ENCODE peak calls at places on chromosomes 4 and X, in seven cellular contexts. One of them, this sample, is unnamed.
A peak's percentile ranks its signal among the peaks of the same experiment; 100 is the strongest.

GRCh38 chrX:45959567-45959966 is 585.7 kb downstream of the ZNF674 start:
- DNase-seq in HCT116: no peak
- DNase-seq in GM23338: no peak
- DNase-seq in MM.1S: no peak
- DNase-seq in GM23248: no peak
- DNase-seq in PC-3: no peak
- DNase-seq in hepatocyte: no peak
- DNase-seq in this sample: no peak

GRCh38 chrX:136063340-136064079 is 78.3 kb downstream of the SLC9A6 start:
- DNase-seq in HCT116: no peak
- DNase-seq in GM23338: no peak
- DNase-seq in MM.1S: no peak
- DNase-seq in GM23248: peak; percentile 42
- DNase-seq in PC-3: peak; percentile 48
- DNase-seq in hepatocyte: no peak
- DNase-seq in this sample: no peak

GRCh38 chr4:2858451-2859217 is 15.0 kb downstream of the ADD1 start:
- DNase-seq in HCT116: no peak
- DNase-seq in GM23338: no peak
- DNase-seq in MM.1S: no peak
- DNase-seq in GM23248: peak; percentile 67
- DNase-seq in PC-3: no peak
- DNase-seq in hepatocyte: no peak
- DNase-seq in this sample: no peak

GRCh38 chr4:151801547-151802516 is 41.0 kb upstream of the GATB start:
- DNase-seq in HCT116: peak; percentile 51
- DNase-seq in GM23338: peak; percentile 87
- DNase-seq in MM.1S: peak; percentile 56
- DNase-seq in GM23248: peak; percentile 64
- DNase-seq in PC-3: peak; percentile 56
- DNase-seq in hepatocyte: peak; percentile 57
- DNase-seq in this sample: peak; percentile 45

GRCh38 chrX:66000628-66001275 is 39.1 kb downstream of the VSIG4 start:
- DNase-seq in HCT116: no peak
- DNase-seq in GM23338: no peak
- DNase-seq in MM.1S: peak; percentile 52
- DNase-seq in GM23248: no peak
- DNase-seq in PC-3: no peak
- DNase-seq in hepatocyte: no peak
- DNase-seq in this sample: no peak

GRCh38 chr4:98928131-98928504 is 815 bp downstream of the EIF4E start:
- DNase-seq in HCT116: peak; percentile 64
- DNase-seq in GM23338: peak; percentile 94
- DNase-seq in MM.1S: peak; percentile 68
- DNase-seq in GM23248: peak; percentile 92
- DNase-seq in PC-3: peak; percentile 57
- DNase-seq in hepatocyte: peak; percentile 89
- DNase-seq in this sample: peak; percentile 69

GRCh38 chr4:10608501-10609219 is 75.9 kb downstream of the CLNK start:
- DNase-seq in HCT116: no peak
- DNase-seq in GM23338: no peak
- DNase-seq in MM.1S: no peak
- DNase-seq in GM23248: no peak
- DNase-seq in PC-3: no peak
- DNase-seq in hepatocyte: no peak
- DNase-seq in this sample: no peak

GRCh38 chr4:3830774-3831528 is 64.8 kb downstream of the ADRA2C start:
- DNase-seq in HCT116: no peak
- DNase-seq in GM23338: no peak
- DNase-seq in MM.1S: no peak
- DNase-seq in GM23248: no peak
- DNase-seq in PC-3: no peak
- DNase-seq in hepatocyte: no peak
- DNase-seq in this sample: no peak

GRCh38 chr4:8639777-8640720 is 47.5 kb downstream of the CPZ start:
- DNase-seq in HCT116: no peak
- DNase-seq in GM23338: no peak
- DNase-seq in MM.1S: no peak
- DNase-seq in GM23248: no peak
- DNase-seq in PC-3: no peak
- DNase-seq in hepatocyte: no peak
- DNase-seq in this sample: no peak

GRCh38 chr4:185892165-185892564 is 80.2 kb upstream of the SORBS2 start:
- DNase-seq in HCT116: no peak
- DNase-seq in GM23338: no peak
- DNase-seq in MM.1S: no peak
- DNase-seq in GM23248: no peak
- DNase-seq in PC-3: no peak
- DNase-seq in hepatocyte: no peak
- DNase-seq in this sample: no peak

GRCh38 chrX:131802836-131803626 is 220.1 kb upstream of the STK26 start:
- DNase-seq in HCT116: no peak
- DNase-seq in GM23338: peak; percentile 55
- DNase-seq in MM.1S: peak; percentile 91
- DNase-seq in GM23248: no peak
- DNase-seq in PC-3: peak; percentile 63
- DNase-seq in hepatocyte: no peak
- DNase-seq in this sample: no peak

DNA sequence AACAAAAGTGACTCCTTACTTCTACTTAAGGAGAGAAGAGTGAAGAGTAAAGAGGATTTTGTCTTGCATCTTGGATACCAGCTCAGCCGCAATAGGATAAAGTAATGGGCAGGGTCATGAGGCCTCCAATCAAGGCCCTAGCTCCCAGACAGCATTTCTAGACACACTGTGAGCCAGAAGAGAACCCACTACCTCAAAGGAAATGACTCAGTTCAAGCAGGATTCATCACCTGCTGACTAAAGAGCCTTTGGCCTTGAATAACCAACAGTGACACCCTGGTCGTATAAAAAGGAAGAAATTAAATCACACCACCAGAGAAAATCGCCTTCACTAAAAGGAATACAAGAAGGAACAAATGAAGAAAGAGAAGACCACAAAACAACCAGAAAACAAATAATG is 416.1 kb downstream of the PCDH18 start:
- DNase-seq in HCT116: no peak
- DNase-seq in GM23338: no peak
- DNase-seq in MM.1S: no peak
- DNase-seq in GM23248: no peak
- DNase-seq in PC-3: peak; percentile 42
- DNase-seq in hepatocyte: no peak
- DNase-seq in this sample: no peak
- H3K9me2 ChIP-seq in HCT116: no peaks in the 10 kb centered on the region
- H3K9me2 ChIP-seq in GM23338: no peaks in the 10 kb centered on the region
- H3K9me2 ChIP-seq in MM.1S: no peaks in the 10 kb centered on the region
- H3K9me2 ChIP-seq in GM23248: no peaks in the 10 kb centered on the region
- H3K9me2 ChIP-seq in PC-3: no peaks in the 10 kb centered on the region
- H3K9me2 ChIP-seq in hepatocyte: no peaks in the 10 kb centered on the region
- H3K9me2 ChIP-seq in this sample: no peaks in the 10 kb centered on the region

GRCh38 chrX:118872102-118872566 is 48.5 kb downstream of the ZCCHC12 start:
- DNase-seq in HCT116: no peak
- DNase-seq in GM23338: no peak
- DNase-seq in MM.1S: no peak
- DNase-seq in GM23248: peak; percentile 63
- DNase-seq in PC-3: peak; percentile 77
- DNase-seq in hepatocyte: no peak
- DNase-seq in this sample: peak; percentile 57
- TF ChIP-seq EZH2 in HCT116: no peak
- TF ChIP-seq EZH2 in GM23338: no peak
- TF ChIP-seq EZH2 in MM.1S: no peak
- TF ChIP-seq EZH2 in GM23248: no peak
- TF ChIP-seq EZH2 in PC-3: no peak
- TF ChIP-seq EZH2 in hepatocyte: no peak
- TF ChIP-seq EZH2 in this sample: no peak

DNA sequence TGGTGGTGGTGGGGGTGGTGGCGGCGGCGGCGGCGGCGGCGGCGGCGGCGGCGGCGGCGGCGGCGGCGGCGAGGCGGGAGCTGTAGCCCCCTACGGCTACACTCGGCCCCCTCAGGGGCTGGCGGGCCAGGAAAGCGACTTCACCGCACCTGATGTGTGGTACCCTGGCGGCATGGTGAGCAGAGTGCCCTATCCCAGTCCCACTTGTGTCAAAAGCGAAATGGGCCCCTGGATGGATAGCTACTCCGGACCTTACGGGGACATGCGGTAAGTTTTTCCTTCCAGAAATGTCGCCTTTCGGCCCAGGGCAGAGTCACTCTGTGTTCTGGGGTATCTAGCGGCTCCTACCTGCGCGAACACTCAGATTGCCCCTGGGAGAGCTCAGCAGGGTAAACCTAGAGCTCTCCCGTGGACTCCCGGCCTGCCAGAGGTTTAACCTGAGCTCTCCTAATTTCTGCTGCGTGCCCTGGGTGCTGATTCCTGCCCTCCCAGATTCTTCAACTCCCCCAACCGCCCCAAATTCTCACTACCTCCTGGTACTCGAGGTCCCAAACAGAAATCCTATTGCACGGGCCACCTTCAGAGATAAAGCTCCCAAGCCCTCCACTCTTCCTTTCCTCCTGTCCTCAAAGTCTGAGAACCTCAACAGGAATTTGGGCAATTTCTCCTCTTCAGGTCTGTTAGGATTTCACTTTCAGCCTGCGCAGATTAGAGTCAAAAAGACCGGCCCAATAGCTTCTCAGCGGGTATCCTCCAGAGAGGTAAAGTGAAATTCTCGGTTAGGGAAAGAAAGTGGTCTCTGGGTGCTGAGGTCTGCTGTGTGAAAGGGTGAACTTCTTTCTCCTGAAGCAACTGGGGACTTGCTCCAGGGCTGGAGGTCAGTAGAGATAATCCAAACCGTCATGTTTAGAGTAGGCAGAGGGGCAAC is 2.9 kb downstream of the AR start:
- DNase-seq in HCT116: no peak
- DNase-seq in GM23338: peak; percentile 45
- DNase-seq in MM.1S: no peak
- DNase-seq in GM23248: peak; percentile 34
- DNase-seq in PC-3: no peak
- DNase-seq in hepatocyte: no peak
- DNase-seq in this sample: no peak
- H3K9me2 ChIP-seq in HCT116: no peaks in the 10 kb centered on the region
- H3K9me2 ChIP-seq in GM23338: no peaks in the 10 kb centered on the region
- H3K9me2 ChIP-seq in MM.1S: no peaks in the 10 kb centered on the region
- H3K9me2 ChIP-seq in GM23248: no peaks in the 10 kb centered on the region
- H3K9me2 ChIP-seq in PC-3: no peaks in the 10 kb centered on the region
- H3K9me2 ChIP-seq in hepatocyte: no peaks in the 10 kb centered on the region
- H3K9me2 ChIP-seq in this sample: no peaks in the 10 kb centered on the region

DNA sequence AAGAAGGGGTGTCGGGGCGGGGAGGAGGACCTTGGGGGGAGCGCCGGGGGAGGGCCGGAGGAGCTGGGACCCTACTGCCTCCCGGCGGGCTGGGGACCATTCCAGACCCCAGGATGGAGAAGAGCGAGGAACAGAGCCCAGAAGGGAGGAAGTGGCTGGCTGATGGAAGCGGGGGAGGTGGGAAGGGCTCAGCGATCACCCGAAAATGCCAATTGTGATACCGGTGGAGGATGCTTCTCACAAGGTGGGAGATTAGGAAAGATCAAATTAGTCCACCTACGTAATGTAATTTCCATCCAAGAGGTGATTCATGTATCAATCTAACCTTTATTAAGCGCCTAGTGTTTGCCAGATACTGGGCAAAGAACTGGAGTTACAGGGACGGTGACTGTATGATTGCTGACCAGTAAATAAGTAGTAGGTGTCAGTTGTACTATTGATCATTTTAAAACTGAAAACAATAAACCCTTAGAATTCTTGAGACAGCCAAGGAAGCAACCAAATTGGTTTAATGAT is 456 bp upstream of the RAI2 start:
- DNase-seq in HCT116: no peak
- DNase-seq in GM23338: peak; percentile 27
- DNase-seq in MM.1S: no peak
- DNase-seq in GM23248: no peak
- DNase-seq in PC-3: no peak
- DNase-seq in hepatocyte: no peak
- DNase-seq in this sample: no peak
- TF ChIP-seq EZH2 in HCT116: no peak
- TF ChIP-seq EZH2 in GM23338: no peak
- TF ChIP-seq EZH2 in MM.1S: no peak
- TF ChIP-seq EZH2 in GM23248: peak; percentile 35
- TF ChIP-seq EZH2 in PC-3: no peak
- TF ChIP-seq EZH2 in hepatocyte: no peak
- TF ChIP-seq EZH2 in this sample: no peak

GRCh38 chr4:109334129-109334528 is 31.7 kb upstream of the COL25A1 start:
- DNase-seq in HCT116: no peak
- DNase-seq in GM23338: no peak
- DNase-seq in MM.1S: no peak
- DNase-seq in GM23248: no peak
- DNase-seq in PC-3: no peak
- DNase-seq in hepatocyte: no peak
- DNase-seq in this sample: no peak

GRCh38 chr4:109332926-109333464 is 30.5 kb upstream of the COL25A1 start:
- DNase-seq in HCT116: no peak
- DNase-seq in GM23338: peak; percentile 83
- DNase-seq in MM.1S: no peak
- DNase-seq in GM23248: peak; percentile 14
- DNase-seq in PC-3: no peak
- DNase-seq in hepatocyte: no peak
- DNase-seq in this sample: no peak

DNA sequence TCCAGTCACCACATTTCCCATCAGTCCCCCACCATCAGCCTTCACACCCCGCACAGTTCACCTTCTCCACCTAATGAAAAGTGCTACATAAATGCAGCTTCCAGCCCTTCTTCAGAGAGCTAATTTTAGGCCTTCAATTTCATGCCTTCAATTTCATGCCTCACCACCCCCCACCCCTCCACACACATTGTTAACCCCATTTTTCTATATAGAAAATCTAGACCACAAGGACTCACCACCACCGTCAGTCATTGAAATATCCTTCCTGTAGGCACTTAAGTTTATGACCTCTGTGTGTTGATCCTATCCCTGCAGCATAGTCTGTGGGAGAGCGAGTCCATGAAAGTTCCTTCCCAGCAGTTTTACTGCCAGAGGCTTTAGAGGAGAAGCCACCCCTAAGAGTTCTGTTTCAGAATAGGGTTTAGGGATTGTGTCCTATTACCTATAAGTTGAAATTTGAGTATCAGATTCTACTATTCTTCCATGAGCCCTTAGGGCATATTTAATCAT is 32.2 kb upstream of the COL25A1 start:
- DNase-seq in HCT116: no peak
- DNase-seq in GM23338: no peak
- DNase-seq in MM.1S: no peak
- DNase-seq in GM23248: no peak
- DNase-seq in PC-3: no peak
- DNase-seq in hepatocyte: no peak
- DNase-seq in this sample: no peak
- H3K9me2 ChIP-seq in HCT116: no peaks in the 10 kb centered on the region
- H3K9me2 ChIP-seq in GM23338: no peaks in the 10 kb centered on the region
- H3K9me2 ChIP-seq in MM.1S: no peaks in the 10 kb centered on the region
- H3K9me2 ChIP-seq in GM23248: no peaks in the 10 kb centered on the region
- H3K9me2 ChIP-seq in PC-3: no peaks in the 10 kb centered on the region
- H3K9me2 ChIP-seq in hepatocyte: no peaks in the 10 kb centered on the region
- H3K9me2 ChIP-seq in this sample: no peaks in the 10 kb centered on the region